ENCODE peak calls at places on chromosomes 12 and 14, in eight cellular contexts. P is NB4, C is fibroblast of the aortic adventitia, B is foreskin fibroblast, L is tibial artery, M is foreskin keratinocyte, K is MCF 10A, E is chondrocyte. N is an unnamed sample.

GRCh38 chr12:14525964-14526363 is 41.7 kb downstream of the PLBD1 start:
- DNase-seq in P (no peak), B (no peak), M (no peak), K (no peak), E (no peak), L (no peak), C (no peak), N (no peak)

GRCh38 chr14:94887591-94887990 is 117.7 kb upstream of the GSC start:
- DNase-seq in K (no peak), L (no peak), M (no peak), B (no peak), P (no peak), E (peak), C (no peak), N (no peak)

GRCh38 chr14:104322531-104323466 is 184.4 kb downstream of the KIF26A start:
- DNase-seq in B (no peak), C (no peak), E (no peak), P (no peak), L (no peak), M (no peak), K (no peak), N (no peak)

GRCh38 chr12:43742106-43742505 is 16.5 kb downstream of the PUS7L start:
- DNase-seq in M (peak), L (no peak), B (peak), E (no peak), P (no peak), K (peak), C (peak), N (peak)

GRCh38 chr14:54881235-54881760 is 21.3 kb downstream of the GCH1 start:
- DNase-seq in C (peak), K (peak), M (peak), L (no peak), B (peak), E (no peak), P (no peak), N (no peak)

GRCh38 chr12:41983896-41984295 is 160.8 kb downstream of the GXYLT1 start:
- DNase-seq in L (no peak), B (no peak), P (no peak), E (no peak), C (no peak), M (no peak), K (peak), N (no peak)

GRCh38 chr12:117189725-117190209 is 503 bp downstream of the FBXO21 start:
- DNase-seq in P (peak), M (peak), C (peak), E (peak), B (peak), K (peak), L (peak), N (no peak)

GRCh38 chr12:63416788-63417187 is 251.5 kb downstream of the DPY19L2 start:
- DNase-seq in L (no peak), B (no peak), M (no peak), K (no peak), E (no peak), P (no peak), C (no peak), N (no peak)

GRCh38 chr14:71931492-71932228 is 569 bp upstream of the RGS6 start:
- DNase-seq in K (peak), C (no peak), L (peak), M (peak), P (no peak), E (no peak), B (no peak), N (no peak)

GRCh38 chr14:72700338-72701231 is 193.3 kb downstream of the DPF3 start:
- DNase-seq in M (no peak), L (no peak), P (no peak), C (peak), B (no peak), E (no peak), K (no peak), N (no peak)

GRCh38 chr12:13091831-13092230 is 11.6 kb downstream of the GSG1 start:
- DNase-seq in C (no peak), P (no peak), L (no peak), B (no peak), K (no peak), E (no peak), M (no peak), N (no peak)

GRCh38 chr12:95908573-95908972 is 33.8 kb downstream of the CCDC38 start:
- DNase-seq in K (no peak), E (no peak), M (no peak), P (no peak), L (no peak), C (peak), B (peak), N (no peak)

GRCh38 chr14:24398298-24398942 is 383 bp upstream of the NYNRIN start:
- DNase-seq in L (no peak), K (no peak), P (no peak), M (no peak), E (no peak), B (no peak), C (no peak), N (no peak)

GRCh38 chr12:64187370-64187769 is 34.7 kb downstream of the KICS2 start:
- DNase-seq in M (peak), B (peak), L (no peak), C (peak), P (no peak), E (no peak), K (peak), N (no peak)

GRCh38 chr14:102424520-102424919 is 61.8 kb downstream of the TECPR2 start:
- DNase-seq in M (no peak), B (no peak), L (no peak), P (no peak), K (no peak), C (no peak), E (no peak), N (no peak)

GRCh38 chr12:51926718-51927117 is 19.4 kb downstream of the ACVRL1 start:
- DNase-seq in K (peak), L (no peak), C (peak), P (peak), M (peak), B (no peak), E (no peak), N (no peak)

GRCh38 chr14:103137721-103138482 is 14.6 kb downstream of the TNFAIP2 start:
- DNase-seq in E (no peak), P (no peak), B (no peak), M (no peak), C (no peak), L (no peak), K (no peak), N (no peak)

GRCh38 chr12:99131761-99132199 is 486.7 kb downstream of the APAF1 start:
- DNase-seq in C (no peak), K (no peak), M (no peak), B (no peak), P (peak), L (no peak), E (no peak), N (no peak)

GRCh38 chr14:32724864-32725550 is 213.7 kb upstream of the NPAS3 start:
- DNase-seq in B (peak), C (peak), P (no peak), L (no peak), E (peak), M (peak), K (peak), N (no peak)

GRCh38 chr12:3200779-3201738 is 123.9 kb downstream of the TSPAN9 start:
- DNase-seq in C (no peak), P (no peak), M (no peak), B (no peak), E (no peak), L (no peak), K (no peak), N (no peak)

GRCh38 chr14:55580401-55581010 is 499 bp downstream of the KTN1 start:
- DNase-seq in E (no peak), B (no peak), M (no peak), P (peak), K (peak), C (no peak), L (peak), N (no peak)

GRCh38 chr14:89240414-89240813 is 176.6 kb downstream of the FOXN3 start:
- DNase-seq in L (no peak), P (no peak), M (peak), B (peak), C (no peak), K (no peak), E (no peak), N (no peak)

GRCh38 chr12:117012189-117012805 is 86.9 kb downstream of the TESC start:
- DNase-seq in P (peak), C (peak), K (no peak), B (no peak), E (no peak), M (peak), L (no peak), N (no peak)

GRCh38 chr12:49974231-49974675 is 1.5 kb downstream of the AQP6 start:
- DNase-seq in L (peak), M (no peak), P (peak), B (peak), E (peak), K (no peak), C (peak), N (peak)

GRCh38 chr12:105060715-105061378 is 23.4 kb downstream of the ALDH1L2 start:
- DNase-seq in M (peak), L (no peak), C (peak), E (no peak), B (no peak), P (no peak), K (peak), N (no peak)

GRCh38 chr12:54549774-54550451 is 512 bp downstream of the PDE1B start:
- DNase-seq in C (no peak), L (no peak), K (peak), E (no peak), B (peak), M (peak), P (peak), N (no peak)

GRCh38 chr14:32710351-32711102 is 228.2 kb upstream of the NPAS3 start:
- DNase-seq in M (no peak), E (no peak), C (peak), B (no peak), P (no peak), K (peak), L (no peak), N (no peak)

GRCh38 chr14:31933716-31934115 is 143.4 kb upstream of the ARHGAP5 start:
- DNase-seq in P (no peak), M (no peak), L (no peak), B (no peak), E (no peak), K (no peak), C (peak), N (no peak)

GRCh38 chr14:45491914-45492313 is 238.9 kb upstream of the MIS18BP1 start:
- DNase-seq in E (no peak), K (no peak), B (no peak), C (no peak), L (no peak), M (no peak), P (no peak), N (no peak)

GRCh38 chr12:16389594-16389993 is 42.1 kb downstream of the MGST1 start:
- DNase-seq in P (peak), K (peak), C (peak), B (peak), M (peak), E (no peak), L (no peak), N (peak)

GRCh38 chr12:18753481-18754117 is 15.7 kb downstream of the CAPZA3 start:
- DNase-seq in K (no peak), E (no peak), M (no peak), C (peak), B (no peak), L (no peak), P (no peak), N (no peak)

GRCh38 chr14:88245321-88245720 is 77.7 kb downstream of the KCNK10 start:
- DNase-seq in B (no peak), E (no peak), C (no peak), M (no peak), P (no peak), K (no peak), L (no peak), N (no peak)

GRCh38 chr12:563250-563781 is 99.9 kb downstream of the NINJ2 start:
- DNase-seq in B (no peak), L (no peak), C (no peak), P (peak), K (no peak), E (no peak), M (no peak), N (no peak)

GRCh38 chr14:69428289-69428998 is 30.0 kb downstream of the SLC39A9 start:
- DNase-seq in B (no peak), K (no peak), E (no peak), M (no peak), P (peak), L (no peak), C (no peak), N (no peak)

GRCh38 chr12:2666411-2666810 is 128.4 kb upstream of the FKBP4 start:
- DNase-seq in M (no peak), K (no peak), P (no peak), L (no peak), B (no peak), E (no peak), C (no peak), N (no peak)

GRCh38 chr14:77051101-77051500 is 22.6 kb upstream of the IRF2BPL start:
- DNase-seq in L (peak), M (no peak), E (no peak), C (peak), K (no peak), B (no peak), P (no peak), N (no peak)

GRCh38 chr12:34376133-34376799 is 354.0 kb downstream of the ALG10 start:
- DNase-seq in C (no peak), K (no peak), M (no peak), E (no peak), B (no peak), L (no peak), P (no peak), N (no peak)

GRCh38 chr14:68286667-68287066 is 467.1 kb downstream of the RAD51B start:
- DNase-seq in B (no peak), M (peak), P (no peak), C (no peak), K (no peak), E (no peak), L (no peak), N (no peak)

GRCh38 chr12:78120866-78121590 is 290.3 kb downstream of the NAV3 start:
- DNase-seq in P (peak), K (peak), L (no peak), C (peak), B (no peak), E (no peak), M (peak), N (peak)

GRCh38 chr12:119505001-119505400 is 88.6 kb upstream of the TMEM233 start:
- DNase-seq in E (no peak), M (no peak), P (no peak), K (peak), C (no peak), B (no peak), L (no peak), N (no peak)

DNA sequence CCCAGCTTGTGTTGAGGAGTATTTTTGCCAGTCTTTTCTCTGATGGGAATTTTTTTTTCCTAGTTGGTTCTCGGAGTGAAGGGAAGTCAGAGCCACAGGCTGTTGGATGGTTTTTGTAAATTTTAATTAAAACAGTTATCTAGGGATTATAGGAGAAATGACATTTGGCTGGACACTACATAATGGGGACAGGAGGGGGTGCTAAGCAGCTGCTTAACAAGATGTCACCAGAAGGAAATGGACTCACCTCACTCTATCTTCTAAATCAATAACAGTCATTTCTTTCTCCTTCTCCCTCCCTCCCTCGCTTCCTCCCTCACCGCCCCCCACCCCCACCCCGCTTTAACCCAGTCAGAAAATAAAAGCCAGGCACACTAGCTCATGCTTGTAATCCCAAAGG is 93.4 kb upstream of the TMEM233 start:
- DNase-seq in K (no peak), L (no peak), M (no peak), B (no peak), P (no peak), E (no peak), C (no peak), N (no peak)
- TF ChIP-seq CTCF in K (no peak), L (no peak), M (no peak), B (no peak), P (no peak), E (no peak), C (no peak), N (no peak)

DNA sequence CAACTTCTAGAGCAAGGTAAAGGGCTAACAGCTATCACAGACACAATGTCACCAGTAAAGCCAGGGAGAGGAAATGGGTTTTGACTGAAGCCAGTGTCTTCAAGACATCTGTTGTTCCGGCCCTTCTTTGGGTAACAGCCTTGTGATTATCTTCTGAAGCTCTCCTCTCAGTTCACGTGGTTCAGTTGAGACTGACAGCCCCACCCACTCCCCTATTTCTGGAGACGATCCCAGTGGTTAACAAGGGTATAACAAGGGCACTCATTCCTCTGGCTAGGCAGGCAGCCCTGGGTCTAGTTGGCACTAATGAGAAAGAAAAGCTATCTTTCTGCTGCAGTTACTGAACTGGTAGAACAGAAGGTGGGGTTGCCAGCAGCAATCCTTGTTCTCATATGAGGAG is 6.9 kb downstream of the GNPTAB start:
- DNase-seq in P (peak), B (no peak), K (peak), E (no peak), L (peak), M (no peak), C (peak), N (no peak)
- TF ChIP-seq CTCF in P (peak), B (no peak), K (no peak), E (peak), L (no peak), M (peak), C (peak), N (no peak)

DNA sequence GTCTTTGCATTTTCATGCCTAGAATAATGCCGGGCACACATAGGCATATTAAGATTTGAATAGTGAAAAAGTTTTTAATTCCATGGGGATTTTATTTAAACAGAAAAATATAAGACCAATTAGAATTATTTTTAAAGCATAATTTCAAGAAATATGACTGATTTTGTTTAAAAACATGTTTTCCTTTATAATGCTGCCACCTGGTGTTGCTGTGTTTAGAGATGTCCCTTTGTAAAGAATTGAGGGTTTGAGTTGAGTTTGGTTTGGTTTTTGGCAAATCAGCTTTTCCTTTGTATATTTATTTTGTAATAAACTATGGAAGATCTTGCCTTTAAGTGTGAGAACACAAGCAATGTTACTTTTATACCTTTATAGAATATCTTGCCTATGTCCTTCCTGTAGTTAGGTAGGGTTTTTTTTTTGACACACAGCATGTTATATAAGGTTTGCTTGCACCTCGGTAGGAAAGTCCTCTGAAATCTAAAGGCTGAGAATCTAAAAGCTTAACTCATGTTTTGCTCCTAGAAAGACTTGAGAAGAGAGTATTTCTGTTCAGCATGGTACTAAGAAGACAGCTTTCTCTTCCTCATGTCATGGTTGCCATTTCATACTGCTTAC is 31.4 kb upstream of the SNAPC1 start:
- DNase-seq in K (no peak), B (no peak), P (peak), C (peak), E (no peak), L (no peak), M (no peak), N (no peak)
- TF ChIP-seq CTCF in K (peak), B (peak), P (no peak), C (peak), E (peak), L (peak), M (peak), N (peak)

GRCh38 chr12:22529281-22530060 is 14.9 kb downstream of the C2CD5 start:
- DNase-seq in M (peak), B (peak), C (peak), P (peak), E (no peak), K (peak), L (no peak), N (no peak)
- TF ChIP-seq CTCF in M (peak), B (peak), C (peak), P (peak), E (peak), K (peak), L (no peak), N (peak)

DNA sequence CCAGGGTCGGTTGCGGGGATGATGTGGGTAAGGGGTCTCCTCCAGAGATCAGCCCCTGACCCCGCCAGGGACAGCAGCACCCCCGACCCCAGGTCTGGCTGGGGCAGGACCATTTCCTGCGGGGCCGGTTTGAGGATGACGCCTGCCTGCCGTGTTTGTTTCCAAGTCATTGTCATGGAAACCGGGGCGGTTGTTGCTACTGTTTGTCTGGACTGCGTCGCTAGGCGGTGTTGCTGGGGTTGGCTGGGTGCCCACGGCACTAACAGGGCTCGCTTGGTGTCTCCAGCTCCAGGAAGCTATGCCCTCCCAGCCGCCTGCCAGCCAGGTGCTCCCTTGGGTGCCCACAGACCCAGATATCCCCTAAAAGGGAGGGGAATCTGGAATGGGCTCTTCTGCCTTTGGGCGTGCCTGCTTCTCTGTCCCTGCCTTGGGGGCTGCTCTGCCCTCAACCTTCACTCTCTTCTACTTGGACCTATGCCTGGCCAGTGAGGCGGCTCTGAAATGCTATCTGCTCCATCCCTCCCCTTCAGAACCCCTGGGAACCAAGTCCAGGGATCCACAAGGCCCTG is 4.7 kb upstream of the CRIP1 start:
- DNase-seq in C (peak), B (peak), E (no peak), L (peak), M (peak), P (peak), K (peak), N (peak)
- TF ChIP-seq CTCF in C (no peak), B (no peak), E (peak), L (no peak), M (peak), P (no peak), K (no peak), N (no peak)

GRCh38 chr12:56474389-56474788 is 6.0 kb downstream of the SPRYD4 start:
- DNase-seq in L (no peak), K (no peak), M (no peak), E (no peak), P (no peak), C (no peak), B (no peak), N (no peak)

GRCh38 chr12:56469007-56469930 is 891 bp downstream of the SPRYD4 start:
- DNase-seq in C (no peak), L (no peak), E (no peak), B (no peak), M (no peak), K (peak), P (peak), N (no peak)

GRCh38 chr12:56462565-56462964 is 5.8 kb upstream of the SPRYD4 start:
- DNase-seq in E (no peak), P (no peak), C (no peak), L (no peak), K (no peak), M (no peak), B (no peak), N (no peak)

GRCh38 chr12:56468216-56469006 is at the start of gene SPRYD4:
- DNase-seq in P (peak), E (peak), L (peak), C (peak), K (peak), M (peak), B (peak), N (peak)
- TF ChIP-seq CTCF in P (peak), E (peak), L (peak), C (no peak), K (peak), M (peak), B (peak), N (peak)